ENCODE peak calls at places on chromosomes 3 and 15, in seven cellular contexts. C is hepatocyte; A is H4; P is HTR-8/SVneo; B is anterior cingulate cortex; U is stimulated activated CD8-positive, alpha-beta memory T cell treated with anti-CD3 and anti-CD28 coated beads, Interleukin-7, amount 100 ng/mL, for 24 hours; Z is stimulated activated CD4-positive, alpha-beta T cell treated with anti-CD3 and anti-CD28 coated beads, Interleukin-2, amount 100 ng/mL, for 24 hours. E is an unnamed sample.
A peak's percentile ranks its signal among the peaks of the same experiment; 100 is the strongest.

GRCh38 chr3:58566398-58567250 is 10.6 kb downstream of the FAM107A start:
- DNase-seq in C (no peak), A (no peak), P (no peak), B (no peak), U (no peak), Z (no peak), E (no peak)

GRCh38 chr3:123157598-123158287 is 44.0 kb upstream of the SEC22A start:
- DNase-seq in C (no peak), A (no peak), P (no peak), B (no peak), U (no peak), Z (no peak), E (no peak)

GRCh38 chr15:46786886-46787285 is 930.4 kb upstream of the SEMA6D start:
- DNase-seq in C (peak; percentile 11), A (no peak), P (no peak), B (no peak), U (no peak), Z (no peak), E (peak; percentile 1)

GRCh38 chr3:4741404-4742307 is 237.6 kb upstream of the BHLHE40 start:
- DNase-seq in C (peak; percentile 46), A (peak; percentile 96), P (peak; percentile 87), B (no peak), U (no peak), Z (no peak), E (no peak)

GRCh38 chr3:32510075-32510724 is 7.5 kb upstream of the CMTM6 start:
- DNase-seq in C (peak; percentile 79), A (peak; percentile 31), P (peak; percentile 74), B (peak; percentile 71), U (peak; percentile 14), Z (peak; percentile 61), E (peak; percentile 86)

GRCh38 chr15:99145005-99145404 is 40.1 kb downstream of the SYNM start:
- DNase-seq in C (no peak), A (no peak), P (no peak), B (no peak), U (no peak), Z (no peak), E (no peak)

GRCh38 chr15:85570331-85570730 is 189.9 kb downstream of the AKAP13 start:
- DNase-seq in C (no peak), A (no peak), P (no peak), B (no peak), U (no peak), Z (no peak), E (no peak)

GRCh38 chr15:38508647-38509046 is 54.7 kb downstream of the FAM98B start:
- DNase-seq in C (no peak), A (no peak), P (no peak), B (no peak), U (no peak), Z (no peak), E (no peak)

GRCh38 chr3:21256932-21257331 is 494.1 kb downstream of the ZNF385D start:
- DNase-seq in C (no peak), A (no peak), P (no peak), B (no peak), U (no peak), Z (no peak), E (no peak)

GRCh38 chr3:72152551-72153476 is 367.9 kb upstream of the PROK2 start:
- DNase-seq in C (peak; percentile 89), A (peak; percentile 50), P (no peak), B (peak; percentile 30), U (no peak), Z (no peak), E (no peak)

GRCh38 chr15:64982472-64982871 is 7.2 kb downstream of the SPG21 start:
- DNase-seq in C (no peak), A (no peak), P (no peak), B (no peak), U (no peak), Z (no peak), E (no peak)

GRCh38 chr15:58715266-58715917 is 34.1 kb downstream of the ADAM10 start:
- DNase-seq in C (no peak), A (no peak), P (no peak), B (no peak), U (no peak), Z (no peak), E (no peak)

GRCh38 chr15:85673326-85673725 is 121.4 kb downstream of the KLHL25 start:
- DNase-seq in C (no peak), A (no peak), P (no peak), B (no peak), U (no peak), Z (no peak), E (no peak)

GRCh38 chr3:100041328-100041749 is 73.0 kb downstream of the FILIP1L start:
- DNase-seq in C (peak; percentile 58), A (peak; percentile 67), P (peak; percentile 43), B (no peak), U (no peak), Z (no peak), E (peak; percentile 66)